ENCODE peak calls at places on chromosome 6, in four cellular contexts. One of them, this sample, is unnamed.

GRCh38 chr6:137830562-137830961 is 36.5 kb upstream of the TNFAIP3 start:
- DNase-seq in SK-N-SH: no peak
- DNase-seq in WTC11: no peak
- DNase-seq in K562: no peak
- DNase-seq in this sample: no peak

GRCh38 chr6:145839653-145840052 is 25.1 kb upstream of the FBXO30 start:
- DNase-seq in SK-N-SH: no peak
- DNase-seq in WTC11: no peak
- DNase-seq in K562: no peak
- DNase-seq in this sample: no peak

GRCh38 chr6:69392745-69393144 is 404.1 kb downstream of the LMBRD1 start:
- DNase-seq in SK-N-SH: no peak
- DNase-seq in WTC11: no peak
- DNase-seq in K562: no peak
- DNase-seq in this sample: no peak

GRCh38 chr6:87198496-87198895 is 43.1 kb downstream of the ZNF292 start:
- DNase-seq in SK-N-SH: no peak
- DNase-seq in WTC11: no peak
- DNase-seq in K562: no peak
- DNase-seq in this sample: no peak

GRCh38 chr6:291148-291696 is 1.1 kb upstream of the DUSP22 start:
- DNase-seq in SK-N-SH: no peak
- DNase-seq in WTC11: no peak
- DNase-seq in K562: no peak
- DNase-seq in this sample: no peak

GRCh38 chr6:16759181-16759645 is 2.0 kb downstream of the ATXN1 start:
- DNase-seq in SK-N-SH: no peak
- DNase-seq in WTC11: no peak
- DNase-seq in K562: no peak
- DNase-seq in this sample: no peak

GRCh38 chr6:144006731-144007454 is 1.2 kb downstream of the PLAGL1 start:
- DNase-seq in SK-N-SH: peak; percentile 29
- DNase-seq in WTC11: peak; percentile 13
- DNase-seq in K562: peak; percentile 61
- DNase-seq in this sample: no peak

GRCh38 chr6:21987501-21987957 is 309.3 kb downstream of the PRL start:
- DNase-seq in SK-N-SH: peak; percentile 63
- DNase-seq in WTC11: peak; percentile 19
- DNase-seq in K562: peak; percentile 39
- DNase-seq in this sample: peak; percentile 5

GRCh38 chr6:165451845-165452244 is 142.4 kb upstream of the C6orf118 start:
- DNase-seq in SK-N-SH: no peak
- DNase-seq in WTC11: no peak
- DNase-seq in K562: no peak
- DNase-seq in this sample: no peak

GRCh38 chr6:135144678-135145508 is 36.2 kb upstream of the MYB start:
- DNase-seq in SK-N-SH: peak; percentile 25
- DNase-seq in WTC11: no peak
- DNase-seq in K562: peak; percentile 53
- DNase-seq in this sample: peak; percentile 34

GRCh38 chr6:150670311-150670710 is 70.6 kb downstream of the PLEKHG1 start:
- DNase-seq in SK-N-SH: no peak
- DNase-seq in WTC11: peak; percentile 35
- DNase-seq in K562: no peak
- DNase-seq in this sample: no peak

GRCh38 chr6:150672792-150673191 is 73.1 kb downstream of the PLEKHG1 start:
- DNase-seq in SK-N-SH: no peak
- DNase-seq in WTC11: no peak
- DNase-seq in K562: no peak
- DNase-seq in this sample: no peak

GRCh38 chr6:150666071-150666470 is 66.4 kb downstream of the PLEKHG1 start:
- DNase-seq in SK-N-SH: no peak
- DNase-seq in WTC11: no peak
- DNase-seq in K562: no peak
- DNase-seq in this sample: no peak

GRCh38 chr6:150667977-150668716 is 68.5 kb downstream of the PLEKHG1 start:
- DNase-seq in SK-N-SH: no peak
- DNase-seq in WTC11: no peak
- DNase-seq in K562: peak; percentile 22
- DNase-seq in this sample: peak; percentile 86

DNA sequence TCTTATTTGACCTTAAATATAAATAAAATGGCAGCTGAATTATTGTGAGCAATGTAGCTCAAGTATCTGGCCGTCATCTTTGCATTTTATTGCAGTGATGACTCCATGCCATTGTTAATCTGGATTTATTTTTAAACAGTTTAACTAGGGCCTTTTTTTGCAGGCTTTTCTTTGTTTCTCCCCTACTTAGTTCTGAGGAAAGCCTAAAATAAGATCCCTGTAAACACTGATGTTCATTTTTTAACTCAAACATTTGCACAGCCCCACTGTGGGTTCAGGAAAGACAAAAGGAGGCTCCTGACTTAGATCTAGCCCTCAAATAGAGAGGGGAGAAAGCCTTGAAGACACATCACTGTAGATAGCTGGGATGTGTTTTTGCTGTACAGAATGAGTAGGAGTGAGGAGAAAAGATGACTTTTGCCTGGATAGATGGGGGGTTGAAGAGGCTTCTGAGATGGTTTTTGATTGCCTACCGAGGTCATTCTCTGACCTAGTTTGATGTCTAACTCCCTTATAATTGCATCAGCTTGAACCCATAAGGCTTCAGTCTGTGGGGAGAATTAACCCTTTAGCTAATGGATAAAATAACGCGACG is 69.3 kb downstream of the PLEKHG1 start:
- DNase-seq in SK-N-SH: no peak
- DNase-seq in WTC11: no peak
- DNase-seq in K562: no peak
- DNase-seq in this sample: no peak
- TF ChIP-seq FOXJ3 in SK-N-SH: no peak
- TF ChIP-seq FOXJ3 in WTC11: no peak
- TF ChIP-seq FOXJ3 in K562: no peak
- TF ChIP-seq FOXJ3 in this sample: no peak

GRCh38 chr6:108948252-108948651 is 100.0 kb downstream of the ARMC2 start:
- DNase-seq in SK-N-SH: peak; percentile 70
- DNase-seq in WTC11: no peak
- DNase-seq in K562: no peak
- DNase-seq in this sample: no peak
- TF ChIP-seq FOXJ3 in SK-N-SH: no peak
- TF ChIP-seq FOXJ3 in WTC11: no peak
- TF ChIP-seq FOXJ3 in K562: no peak
- TF ChIP-seq FOXJ3 in this sample: no peak

DNA sequence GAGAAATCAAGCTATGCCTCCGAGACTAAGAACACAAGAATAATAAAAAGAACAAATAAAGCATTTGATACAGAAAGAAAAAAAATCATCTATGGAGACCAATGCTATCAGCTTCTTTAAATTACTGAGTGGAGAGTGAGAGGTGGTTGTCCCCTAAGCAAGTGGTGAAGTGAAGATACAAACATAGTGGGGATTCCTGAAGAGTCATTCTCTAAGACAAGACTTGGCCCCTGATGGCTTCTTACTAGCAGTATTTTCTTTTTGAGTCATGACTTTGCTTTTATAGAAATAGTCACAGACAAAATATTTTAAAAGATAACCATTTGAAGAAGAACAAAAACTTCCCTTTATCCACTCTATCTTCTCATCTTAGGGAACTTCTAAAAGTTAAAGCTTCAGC is 261.4 kb upstream of the PRDM1 start:
- DNase-seq in SK-N-SH: no peak
- DNase-seq in WTC11: no peak
- DNase-seq in K562: no peak
- DNase-seq in this sample: no peak
- TF ChIP-seq FOXJ3 in SK-N-SH: no peak
- TF ChIP-seq FOXJ3 in WTC11: no peak
- TF ChIP-seq FOXJ3 in K562: no peak
- TF ChIP-seq FOXJ3 in this sample: no peak

DNA sequence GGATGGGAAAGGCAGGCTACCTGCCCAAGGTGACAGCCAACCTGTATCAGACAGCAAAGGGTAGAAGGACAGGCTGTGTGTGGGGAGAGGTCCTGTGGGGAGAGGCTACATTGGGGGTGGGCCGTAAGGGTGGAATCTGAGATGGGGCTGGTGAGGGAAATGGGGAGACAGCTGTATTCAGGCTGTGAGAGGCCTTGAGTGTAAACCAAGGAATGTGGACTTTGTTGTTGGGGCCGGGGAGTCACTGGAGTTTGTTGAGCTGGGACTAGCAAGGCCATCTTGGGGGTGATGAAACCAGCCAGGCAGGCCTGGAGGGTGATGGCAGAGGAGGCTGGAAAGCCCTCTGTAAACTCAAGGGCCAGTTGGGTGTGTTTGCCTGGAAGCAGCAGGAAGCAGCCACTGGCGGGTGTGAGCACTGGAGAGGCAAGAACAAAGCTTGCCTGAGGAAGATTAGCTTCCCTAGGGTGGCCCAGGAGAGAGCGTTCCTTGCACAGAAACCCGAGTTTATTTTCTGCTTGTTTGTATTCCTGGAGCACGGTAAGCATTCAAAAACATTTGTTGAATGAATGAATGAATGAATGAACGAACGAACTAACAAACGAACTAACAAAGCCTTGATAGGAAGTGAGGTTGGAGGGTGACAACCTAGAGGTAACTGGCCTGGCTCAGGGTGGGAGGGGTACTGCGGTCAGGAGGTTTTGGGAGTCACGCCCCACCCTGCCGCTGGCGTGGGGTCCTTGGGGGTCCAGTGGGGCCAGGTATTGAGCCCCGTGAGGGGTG is 18.9 kb downstream of the TTBK1 start:
- DNase-seq in SK-N-SH: no peak
- DNase-seq in WTC11: no peak
- DNase-seq in K562: no peak
- DNase-seq in this sample: peak; percentile 61
- TF ChIP-seq FOXJ3 in SK-N-SH: no peak
- TF ChIP-seq FOXJ3 in WTC11: no peak
- TF ChIP-seq FOXJ3 in K562: no peak
- TF ChIP-seq FOXJ3 in this sample: no peak

DNA sequence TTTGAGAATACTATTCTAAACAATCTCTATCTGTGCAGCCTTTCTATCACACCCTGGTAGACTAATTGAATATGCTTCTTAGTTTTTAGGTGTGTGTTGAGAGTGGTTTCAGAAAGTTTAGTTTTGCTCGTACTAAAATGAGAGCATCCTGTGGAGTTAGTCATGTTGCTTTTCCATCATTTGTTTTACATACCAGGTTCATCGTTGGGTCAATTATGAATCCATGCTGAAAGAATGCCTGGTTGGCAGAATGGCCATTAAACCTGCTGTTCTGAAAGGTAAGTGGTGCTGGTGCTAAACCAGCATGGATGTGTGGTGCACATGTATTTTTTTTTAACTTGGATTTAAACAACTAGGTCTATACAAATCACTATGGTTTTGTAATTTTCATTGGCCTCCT is 49.3 kb downstream of the CYB5R4 start:
- DNase-seq in SK-N-SH: no peak
- DNase-seq in WTC11: no peak
- DNase-seq in K562: no peak
- DNase-seq in this sample: no peak
- TF ChIP-seq FOXJ3 in SK-N-SH: no peak
- TF ChIP-seq FOXJ3 in WTC11: no peak
- TF ChIP-seq FOXJ3 in K562: no peak
- TF ChIP-seq FOXJ3 in this sample: no peak

DNA sequence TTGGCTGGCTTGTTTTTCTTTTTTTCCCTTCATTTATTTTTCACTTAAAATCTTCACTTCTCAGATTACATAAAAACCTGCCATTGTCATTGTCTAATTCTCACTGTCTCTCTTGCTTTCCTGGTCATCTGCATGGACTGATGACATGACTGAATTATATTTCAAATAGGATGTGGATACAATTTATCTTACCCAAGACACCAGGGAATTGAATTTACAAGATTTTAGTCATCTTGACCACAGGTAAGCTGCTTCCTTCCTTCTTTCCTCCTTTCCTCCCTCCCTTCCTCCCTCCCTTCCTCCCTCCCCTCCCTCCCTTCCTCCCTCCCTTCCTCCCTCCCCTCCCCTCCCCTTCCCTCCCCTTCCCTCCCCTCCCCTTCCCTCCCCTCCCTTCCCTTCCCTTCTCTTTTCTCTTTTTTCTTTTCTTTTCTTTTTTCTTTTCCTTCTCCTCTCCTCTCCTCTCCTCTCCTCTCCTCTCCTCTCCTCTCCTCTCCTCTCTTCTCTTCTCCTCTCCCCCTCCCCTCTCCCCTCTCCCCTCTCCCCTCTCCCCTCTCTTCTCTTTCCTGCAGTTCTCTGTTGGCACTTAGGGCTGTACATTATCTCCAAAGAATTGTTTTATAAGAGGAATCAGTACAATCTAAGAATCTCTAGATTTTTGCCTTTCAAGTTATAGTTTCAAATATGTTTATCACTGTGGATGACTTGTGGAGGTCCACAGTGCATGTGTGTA is 171.5 kb downstream of the CARMIL1 start:
- DNase-seq in SK-N-SH: no peak
- DNase-seq in WTC11: no peak
- DNase-seq in K562: no peak
- DNase-seq in this sample: no peak
- TF ChIP-seq FOXJ3 in SK-N-SH: no peak
- TF ChIP-seq FOXJ3 in WTC11: no peak
- TF ChIP-seq FOXJ3 in K562: no peak
- TF ChIP-seq FOXJ3 in this sample: no peak

DNA sequence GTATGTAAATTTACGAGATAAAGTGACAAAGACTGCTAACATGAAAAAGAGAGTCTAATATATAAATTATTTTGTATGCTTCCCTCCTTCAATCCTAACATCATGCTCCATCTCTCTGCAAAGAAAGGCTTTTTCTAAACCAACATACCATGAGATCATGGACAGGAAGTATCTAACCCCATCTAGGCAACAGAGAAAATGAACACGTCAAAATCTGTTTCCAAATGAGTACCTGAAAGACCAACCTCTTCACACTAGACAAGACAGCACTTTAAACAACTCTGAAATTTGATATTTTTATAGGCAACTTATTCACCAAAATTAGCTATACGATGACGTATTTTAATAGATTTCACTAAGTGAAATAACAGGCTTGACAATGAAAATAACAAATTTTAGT is 54.6 kb downstream of the MAN1A1 start:
- DNase-seq in SK-N-SH: no peak
- DNase-seq in WTC11: no peak
- DNase-seq in K562: no peak
- DNase-seq in this sample: no peak
- TF ChIP-seq FOXJ3 in SK-N-SH: no peak
- TF ChIP-seq FOXJ3 in WTC11: no peak
- TF ChIP-seq FOXJ3 in K562: no peak
- TF ChIP-seq FOXJ3 in this sample: no peak

DNA sequence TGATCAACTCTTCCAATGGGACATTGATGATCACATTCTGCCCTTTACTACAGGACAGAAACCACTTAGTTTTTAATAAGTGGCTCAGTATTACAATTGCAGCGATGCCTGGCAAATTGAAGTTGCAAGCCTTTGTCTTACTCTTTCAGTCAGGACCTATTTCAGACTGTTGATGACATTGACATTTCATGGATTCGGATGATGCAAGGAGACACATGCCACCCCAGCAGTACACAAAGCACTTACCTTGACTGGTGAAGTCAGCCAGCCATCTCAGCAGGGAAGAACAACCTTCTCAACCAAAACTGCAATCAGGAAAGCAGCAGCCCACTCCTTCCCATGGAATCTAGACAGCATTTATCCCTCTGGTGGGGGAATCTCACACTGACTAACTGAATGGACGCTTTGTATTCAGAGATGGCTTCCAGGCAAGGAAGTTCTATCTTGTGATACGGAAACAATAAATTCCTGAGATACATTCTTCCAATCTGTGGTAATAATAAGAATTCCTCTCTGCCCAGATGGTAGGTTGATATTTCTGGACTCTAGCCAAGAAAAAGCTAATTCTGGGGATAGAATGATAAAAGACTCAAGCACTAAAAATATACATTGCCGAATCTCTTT is 24.8 kb downstream of the NFYA start:
- DNase-seq in SK-N-SH: no peak
- DNase-seq in WTC11: no peak
- DNase-seq in K562: no peak
- DNase-seq in this sample: no peak
- TF ChIP-seq FOXJ3 in SK-N-SH: no peak
- TF ChIP-seq FOXJ3 in WTC11: no peak
- TF ChIP-seq FOXJ3 in K562: no peak
- TF ChIP-seq FOXJ3 in this sample: no peak